ENCODE peak calls at places on chromosomes 12 and 14, in four cellular contexts. P, E, X and Z are unnamed samples.
A peak's percentile ranks its signal among the peaks of the same experiment; 100 is the strongest.

GRCh38 chr12:121025442-121026226 is 9.3 kb upstream of the C12orf43 start:
- DNase-seq in P (no peak), E (no peak), X (peak; percentile 51), Z (no peak)

GRCh38 chr12:27012982-27013255 is 1.3 kb downstream of the TM7SF3 start:
- DNase-seq in P (no peak), E (peak; percentile 14), X (peak; percentile 72), Z (no peak)

GRCh38 chr14:28012629-28013415 is 753.8 kb upstream of the FOXG1 start:
- DNase-seq in P (peak; percentile 10), E (no peak), X (no peak), Z (no peak)

GRCh38 chr12:79409562-79409961 is 281.2 kb downstream of the PAWR start:
- DNase-seq in P (peak; percentile 24), E (no peak), X (peak; percentile 51), Z (no peak)

GRCh38 chr14:90520326-90520725 is 123.5 kb downstream of the CALM1 start:
- DNase-seq in P (no peak), E (no peak), X (no peak), Z (no peak)

GRCh38 chr12:80422549-80422948 is 21.5 kb upstream of the PTPRQ start:
- DNase-seq in P (no peak), E (no peak), X (peak; percentile 51), Z (no peak)

GRCh38 chr12:123973552-123974341 is 732 bp downstream of the ZNF664 start:
- DNase-seq in P (peak; percentile 18), E (peak; percentile 62), X (peak; percentile 28), Z (no peak)

GRCh38 chr14:103932791-103933490 is 4.7 kb downstream of the TDRD9 start:
- DNase-seq in P (no peak), E (no peak), X (peak; percentile 90), Z (no peak)

GRCh38 chr14:24194186-24194872 is 912 bp downstream of the TM9SF1 start:
- DNase-seq in P (no peak), E (no peak), X (no peak), Z (no peak)

GRCh38 chr12:65434737-65435136 is 156.3 kb downstream of the MSRB3 start:
- DNase-seq in P (no peak), E (no peak), X (no peak), Z (no peak)

GRCh38 chr12:15837141-15837781 is 44.9 kb upstream of the STRAP start:
- DNase-seq in P (no peak), E (no peak), X (no peak), Z (no peak)

GRCh38 chr14:65210118-65210826 is 108.0 kb upstream of the MAX start:
- DNase-seq in P (peak; percentile 95), E (no peak), X (no peak), Z (no peak)

GRCh38 chr12:67082221-67082620 is 186.9 kb upstream of the CAND1 start:
- DNase-seq in P (no peak), E (no peak), X (peak; percentile 84), Z (no peak)

GRCh38 chr14:76904740-76905569 is 78.7 kb downstream of the LRRC74A start:
- DNase-seq in P (peak; percentile 98), E (peak; percentile 81), X (peak; percentile 100), Z (peak; percentile 60)

GRCh38 chr14:99408286-99408970 is 72.2 kb downstream of the SETD3 start:
- DNase-seq in P (no peak), E (no peak), X (no peak), Z (no peak)

GRCh38 chr14:91372680-91373495 is 44.7 kb downstream of the CCDC88C start:
- DNase-seq in P (peak; percentile 24), E (peak; percentile 94), X (no peak), Z (no peak)

GRCh38 chr12:106754331-106754730 is 20.2 kb upstream of the RIC8B start:
- DNase-seq in P (no peak), E (no peak), X (no peak), Z (no peak)

GRCh38 chr12:73629171-73629570 is 908.5 kb upstream of the ATXN7L3B start:
- DNase-seq in P (no peak), E (no peak), X (no peak), Z (no peak)

GRCh38 chr14:41404121-41404520 is 202.6 kb upstream of the LRFN5 start:
- DNase-seq in P (no peak), E (no peak), X (no peak), Z (no peak)

GRCh38 chr12:117279606-117280005 is 81.8 kb downstream of the NOS1 start:
- DNase-seq in P (no peak), E (no peak), X (no peak), Z (no peak)

GRCh38 chr12:45762185-45763110 is 32.9 kb downstream of the ARID2 start:
- DNase-seq in P (peak; percentile 38), E (peak; percentile 45), X (peak; percentile 82), Z (no peak)

GRCh38 chr12:6069452-6070093 is 54.9 kb downstream of the VWF start:
- DNase-seq in P (peak; percentile 21), E (no peak), X (peak; percentile 88), Z (peak; percentile 32)

GRCh38 chr12:66014818-66015217 is 115.7 kb downstream of the LLPH start:
- DNase-seq in P (no peak), E (no peak), X (peak; percentile 54), Z (no peak)

GRCh38 chr12:59317598-59317997 is 278.2 kb upstream of the SLC16A7 start:
- DNase-seq in P (no peak), E (no peak), X (no peak), Z (no peak)

GRCh38 chr14:100416921-100417451 is 93.8 kb downstream of the SLC25A47 start:
- DNase-seq in P (peak; percentile 71), E (no peak), X (peak; percentile 70), Z (no peak)

GRCh38 chr12:52895726-52896189 is 9.1 kb downstream of the KRT8 start:
- DNase-seq in P (no peak), E (peak; percentile 92), X (no peak), Z (no peak)

GRCh38 chr12:116441292-116441691 is 117.9 kb upstream of the MAP1LC3B2 start:
- DNase-seq in P (no peak), E (no peak), X (no peak), Z (no peak)

GRCh38 chr12:57048423-57048822 is 1.5 kb downstream of the MYO1A start:
- DNase-seq in P (no peak), E (no peak), X (no peak), Z (no peak)

GRCh38 chr12:6827437-6827894 is 741 bp upstream of the P3H3 start:
- DNase-seq in P (peak; percentile 86), E (peak; percentile 85), X (peak; percentile 80), Z (no peak)

GRCh38 chr14:29529418-29529817 is 398.2 kb downstream of the PRKD1 start:
- DNase-seq in P (no peak), E (peak; percentile 45), X (peak; percentile 3), Z (no peak)